ENCODE peak calls at places on chromosomes 12 and 14, in nine cellular contexts. B, A, W, O, P, X, N, C and V are unnamed samples.

GRCh38 chr12:65505321-65506121 is 227.0 kb downstream of the MSRB3 start:
- DNase-seq in B (no peak), A (no peak), W (no peak), O (no peak), P (no peak), X (no peak), N (no peak), C (no peak), V (peak; percentile 82)

GRCh38 chr12:44246481-44247105 is 410.7 kb downstream of the TMEM117 start:
- DNase-seq in B (no peak), A (no peak), W (no peak), O (no peak), P (no peak), X (no peak), N (no peak), C (no peak), V (no peak)

GRCh38 chr12:110688446-110689001 is 391 bp downstream of the HVCN1 start:
- DNase-seq in B (no peak), A (no peak), W (no peak), O (no peak), P (no peak), X (no peak), N (no peak), C (no peak), V (peak; percentile 6)

GRCh38 chr12:89072303-89073026 is 279.8 kb downstream of the DUSP6 start:
- DNase-seq in B (no peak), A (no peak), W (no peak), O (no peak), P (no peak), X (no peak), N (no peak), C (no peak), V (no peak)

GRCh38 chr12:109773384-109774011 is 59.7 kb downstream of the TRPV4 start:
- DNase-seq in B (no peak), A (peak; percentile 10), W (no peak), O (no peak), P (no peak), X (peak; percentile 57), N (no peak), C (no peak), V (peak; percentile 40)

GRCh38 chr12:100249936-100250335 is 16.9 kb downstream of the DEPDC4 start:
- DNase-seq in B (no peak), A (peak; percentile 72), W (no peak), O (no peak), P (no peak), X (no peak), N (no peak), C (no peak), V (no peak)

GRCh38 chr14:36021030-36021422 is 155.5 kb downstream of the PTCSC3 start:
- DNase-seq in B (no peak), A (no peak), W (no peak), O (no peak), P (no peak), X (no peak), N (no peak), C (no peak), V (no peak)

GRCh38 chr12:91178139-91178561 is 4.5 kb downstream of the DCN start:
- DNase-seq in B (no peak), A (peak; percentile 35), W (no peak), O (no peak), P (no peak), X (peak; percentile 31), N (no peak), C (no peak), V (peak; percentile 4)

GRCh38 chr14:104676694-104677505 is 12.5 kb upstream of the INF2 start:
- DNase-seq in B (no peak), A (no peak), W (peak; percentile 86), O (no peak), P (no peak), X (peak; percentile 52), N (no peak), C (no peak), V (peak; percentile 39)

GRCh38 chr14:69713127-69713800 is 53.7 kb upstream of the SRSF5 start:
- DNase-seq in B (no peak), A (no peak), W (no peak), O (no peak), P (peak; percentile 68), X (no peak), N (no peak), C (no peak), V (no peak)

GRCh38 chr14:20469890-20470858 is 968 bp downstream of the PNP start:
- DNase-seq in B (peak; percentile 31), A (peak; percentile 89), W (peak; percentile 77), O (no peak), P (peak; percentile 81), X (peak; percentile 54), N (peak; percentile 80), C (peak; percentile 33), V (peak; percentile 42)

GRCh38 chr12:51341259-51342007 is 5.0 kb downstream of the CELA1 start:
- DNase-seq in B (no peak), A (peak; percentile 67), W (peak; percentile 76), O (peak; percentile 46), P (peak; percentile 34), X (peak; percentile 83), N (no peak), C (peak; percentile 67), V (peak; percentile 67)

GRCh38 chr12:22088886-22089285 is 42.9 kb downstream of the CMAS start:
- DNase-seq in B (no peak), A (no peak), W (no peak), O (no peak), P (no peak), X (no peak), N (no peak), C (no peak), V (no peak)

GRCh38 chr14:104103061-104104005 is 17.8 kb downstream of the ASPG start:
- DNase-seq in B (no peak), A (no peak), W (no peak), O (no peak), P (peak; percentile 87), X (no peak), N (peak; percentile 71), C (no peak), V (no peak)

GRCh38 chr12:497501-498160 is 37.9 kb downstream of the B4GALNT3 start:
- DNase-seq in B (no peak), A (no peak), W (no peak), O (no peak), P (no peak), X (no peak), N (peak; percentile 17), C (no peak), V (peak; percentile 27)

GRCh38 chr14:89616425-89617141 is 199.6 kb upstream of the FOXN3 start:
- DNase-seq in B (peak; percentile 26), A (no peak), W (peak; percentile 51), O (no peak), P (no peak), X (no peak), N (no peak), C (peak; percentile 37), V (no peak)

GRCh38 chr14:51396222-51396815 is 156.3 kb downstream of the TMX1 start:
- DNase-seq in B (peak; percentile 94), A (no peak), W (no peak), O (no peak), P (no peak), X (no peak), N (no peak), C (no peak), V (peak; percentile 7)

GRCh38 chr14:95515080-95515489 is 1.4 kb downstream of the SYNE3 start:
- DNase-seq in B (no peak), A (peak; percentile 27), W (peak; percentile 32), O (no peak), P (no peak), X (peak; percentile 68), N (no peak), C (no peak), V (peak; percentile 60)